ENCODE peak calls at places on chromosomes 11 and 22, in four cellular contexts. One of them, this sample, is unnamed.

GRCh38 chr22:38774496-38775166 is 18.8 kb upstream of the SUN2 start:
- DNase-seq in lower leg skin: no peak
- DNase-seq in H7: peak
- DNase-seq in germinal center: no peak
- DNase-seq in this sample: no peak

GRCh38 chr11:36577859-36578258 is 10.1 kb downstream of the RAG1 start:
- DNase-seq in lower leg skin: no peak
- DNase-seq in H7: no peak
- DNase-seq in germinal center: no peak
- DNase-seq in this sample: no peak

GRCh38 chr11:45578286-45578685 is 87.1 kb downstream of the CHST1 start:
- DNase-seq in lower leg skin: no peak
- DNase-seq in H7: no peak
- DNase-seq in germinal center: no peak
- DNase-seq in this sample: no peak

GRCh38 chr22:30872282-30873041 is 96.1 kb downstream of the MORC2 start:
- DNase-seq in lower leg skin: peak
- DNase-seq in H7: peak
- DNase-seq in germinal center: no peak
- DNase-seq in this sample: peak

GRCh38 chr22:27997538-27997937 is 78.5 kb upstream of the PITPNB start:
- DNase-seq in lower leg skin: no peak
- DNase-seq in H7: no peak
- DNase-seq in germinal center: no peak
- DNase-seq in this sample: peak

GRCh38 chr11:86292912-86293606 is 9.0 kb upstream of the HIKESHI start:
- DNase-seq in lower leg skin: no peak
- DNase-seq in H7: no peak
- DNase-seq in germinal center: no peak
- DNase-seq in this sample: no peak

GRCh38 chr22:21029486-21030025 is 2.8 kb downstream of the SLC7A4 start:
- DNase-seq in lower leg skin: no peak
- DNase-seq in H7: no peak
- DNase-seq in germinal center: no peak
- DNase-seq in this sample: no peak

GRCh38 chr11:111974451-111974850 is 37.3 kb downstream of the DIXDC1 start:
- DNase-seq in lower leg skin: no peak
- DNase-seq in H7: no peak
- DNase-seq in germinal center: no peak
- DNase-seq in this sample: no peak

GRCh38 chr11:128946646-128947045 is 4.0 kb upstream of the TP53AIP1 start:
- DNase-seq in lower leg skin: no peak
- DNase-seq in H7: no peak
- DNase-seq in germinal center: no peak
- DNase-seq in this sample: no peak

GRCh38 chr11:103662880-103663279 is 373.6 kb upstream of the DDI1 start:
- DNase-seq in lower leg skin: no peak
- DNase-seq in H7: no peak
- DNase-seq in germinal center: peak
- DNase-seq in this sample: no peak

GRCh38 chr11:15199693-15200092 is 85.0 kb downstream of the INSC start:
- DNase-seq in lower leg skin: no peak
- DNase-seq in H7: no peak
- DNase-seq in germinal center: no peak
- DNase-seq in this sample: no peak

GRCh38 chr11:36051235-36052072 is 107.6 kb downstream of the LDLRAD3 start:
- DNase-seq in lower leg skin: no peak
- DNase-seq in H7: peak
- DNase-seq in germinal center: no peak
- DNase-seq in this sample: no peak

GRCh38 chr11:85182437-85183109 is 444.6 kb downstream of the DLG2 start:
- DNase-seq in lower leg skin: no peak
- DNase-seq in H7: peak
- DNase-seq in germinal center: peak
- DNase-seq in this sample: no peak

GRCh38 chr22:30211124-30211820 is 35.3 kb downstream of the LIF start:
- DNase-seq in lower leg skin: no peak
- DNase-seq in H7: peak
- DNase-seq in germinal center: no peak
- DNase-seq in this sample: no peak

GRCh38 chr22:30205281-30206115 is 41.1 kb downstream of the LIF start:
- DNase-seq in lower leg skin: peak
- DNase-seq in H7: peak
- DNase-seq in germinal center: no peak
- DNase-seq in this sample: peak

This sample was measured in suprapubic skin.